ENCODE peak calls at places on chromosomes 16 and 17, in six cellular contexts. M is left ventricle myocardium inferior; T is aorta; R is tibial artery; D is naive thymus-derived CD4-positive, alpha-beta T cell; N is stomach. Q is an unnamed sample.

GRCh38 chr17:31787857-31788570 is 71.0 kb downstream of the COPRS start:
- DNase-seq in N (no peak), D (no peak), T (peak; percentile 86), R (peak; percentile 54), M (no peak), Q (no peak)

GRCh38 chr16:85750021-85750826 is 672 bp downstream of the C16orf74 start:
- DNase-seq in M (peak; percentile 27), T (no peak), N (peak; percentile 36), R (no peak), D (no peak), Q (no peak)

GRCh38 chr17:676060-676745 is 38.4 kb downstream of the VPS53 start:
- DNase-seq in M (no peak), N (no peak), D (no peak), R (peak; percentile 44), T (no peak), Q (no peak)

GRCh38 chr17:35943537-35943936 is at the start of gene LYZL6:
- DNase-seq in N (no peak), M (no peak), D (no peak), R (no peak), T (no peak), Q (no peak)

GRCh38 chr17:80192268-80192667 is 22.4 kb downstream of the CARD14 start:
- DNase-seq in R (no peak), M (no peak), T (no peak), D (no peak), N (no peak), Q (no peak)

GRCh38 chr17:47297661-47298400 is 25.9 kb upstream of the EFCAB13 start:
- DNase-seq in N (no peak), R (no peak), D (no peak), T (no peak), M (no peak), Q (no peak)

GRCh38 chr17:67974186-67974585 is 22.1 kb downstream of the C17orf58 start:
- DNase-seq in T (no peak), N (no peak), M (no peak), R (no peak), D (no peak), Q (no peak)

GRCh38 chr17:1197781-1198490 is 18.2 kb upstream of the ABR start:
- DNase-seq in M (peak; percentile 75), N (peak; percentile 69), D (peak; percentile 39), R (peak; percentile 88), T (no peak), Q (peak; percentile 84)

GRCh38 chr16:87897563-87898505 is 28.5 kb upstream of the SLC7A5 start:
- DNase-seq in M (no peak), D (peak; percentile 9), R (no peak), T (no peak), N (no peak), Q (peak; percentile 18)

GRCh38 chr16:70254095-70254964 is 2.6 kb upstream of the EXOSC6 start:
- DNase-seq in T (no peak), R (no peak), N (no peak), D (no peak), M (no peak), Q (no peak)

DNA sequence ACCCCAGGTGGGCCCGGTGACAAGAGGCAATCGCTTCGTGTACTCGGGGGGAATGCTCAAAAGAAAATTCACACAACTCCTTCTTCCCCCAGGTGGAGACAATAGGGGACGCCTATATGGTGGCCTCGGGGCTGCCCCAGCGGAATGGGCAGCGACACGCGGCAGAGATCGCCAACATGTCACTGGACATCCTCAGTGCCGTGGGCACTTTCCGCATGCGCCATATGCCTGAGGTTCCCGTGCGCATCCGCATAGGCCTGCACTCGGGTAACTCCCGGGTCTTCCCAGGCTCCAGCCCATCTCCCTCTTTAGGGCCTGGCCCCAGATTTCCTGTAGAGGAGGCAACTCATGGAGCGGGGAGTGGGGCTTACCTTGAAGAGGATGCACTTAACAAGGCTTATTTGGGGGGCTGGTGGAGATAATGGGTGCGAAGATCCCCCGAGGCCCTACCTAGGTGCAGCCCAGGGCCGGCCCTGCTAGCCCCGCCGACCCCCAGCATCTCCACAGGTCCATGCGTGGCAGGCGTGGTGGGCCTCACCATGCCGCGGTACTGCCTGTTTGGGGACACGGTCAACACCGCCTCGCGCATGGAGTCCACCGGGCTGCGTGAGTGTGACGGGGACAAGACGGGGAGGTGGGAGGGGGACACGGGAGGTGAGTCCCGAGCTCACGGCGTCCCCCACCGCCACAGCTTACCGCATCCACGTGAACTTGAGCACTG is 13.0 kb downstream of the GUCY2D start:
- DNase-seq in R (no peak), D (no peak), M (no peak), N (no peak), T (no peak), Q (no peak)
- H3K4me1 ChIP-seq in R (peaks cover 11% of the 10 kb centered on the region), D (peaks cover 3% of the 10 kb centered on the region), M (peaks cover 17% of the 10 kb centered on the region), N (peaks cover 21% of the 10 kb centered on the region), T (no peaks in the 10 kb centered on the region), Q (no peaks in the 10 kb centered on the region)

GRCh38 chr17:76734080-76734840 is 2.9 kb downstream of the SRSF2 start:
- DNase-seq in N (no peak), R (no peak), D (no peak), T (no peak), M (no peak), Q (no peak)

GRCh38 chr17:76733618-76733957 is 3.5 kb downstream of the SRSF2 start:
- DNase-seq in D (no peak), M (no peak), N (no peak), R (no peak), T (no peak), Q (no peak)

GRCh38 chr17:76735586-76736348 is 1.4 kb downstream of the SRSF2 start:
- DNase-seq in M (no peak), N (no peak), D (no peak), T (no peak), R (no peak), Q (no peak)

GRCh38 chr17:76736349-76737081 is 616 bp downstream of the SRSF2 start:
- DNase-seq in R (peak; percentile 61), T (peak; percentile 93), M (peak; percentile 84), N (peak; percentile 81), D (peak; percentile 52), Q (peak; percentile 66)

GRCh38 chr17:76735006-76735405 is 2.1 kb downstream of the SRSF2 start:
- DNase-seq in N (no peak), T (no peak), M (no peak), R (no peak), D (no peak), Q (no peak)
- H3K4me3 ChIP-seq in N (peak overlapping the region; percentile 84), T (peak overlapping the region; percentile 52), M (peak overlapping the region; percentile 96), R (peak overlapping the region; percentile 99), D (peak overlapping the region; percentile 97), Q (peak overlapping the region; percentile 94)

GRCh38 chr17:78973792-78974520 is 5.8 kb downstream of the LGALS3BP start:
- DNase-seq in R (no peak), N (no peak), M (no peak), D (no peak), T (no peak), Q (no peak)
- H3K27ac ChIP-seq in R (no peak overlapping the region), N (no peak overlapping the region), M (peak overlapping the region; percentile 85), D (no peak overlapping the region), T (no peak overlapping the region), Q (no peak overlapping the region)

GRCh38 chr17:27918498-27918897 is 25.3 kb upstream of the LYRM9 start:
- DNase-seq in M (no peak), N (no peak), D (no peak), R (no peak), T (no peak), Q (no peak)
- H3K4me1 ChIP-seq in M (peaks cover 9% of the 10 kb centered on the region), N (no peaks in the 10 kb centered on the region), D (no peaks in the 10 kb centered on the region), R (no peaks in the 10 kb centered on the region), T (no peaks in the 10 kb centered on the region), Q (no peaks in the 10 kb centered on the region)

GRCh38 chr17:61395409-61395982 is 4.1 kb upstream of the TBX2 start:
- DNase-seq in T (no peak), D (no peak), R (no peak), M (no peak), N (no peak), Q (no peak)
- H3K4me3 ChIP-seq in T (no peak overlapping the region), D (no peak overlapping the region), R (peak overlapping the region; percentile 86), M (peak overlapping the region; percentile 77), N (peak overlapping the region; percentile 75), Q (no peak overlapping the region)

DNA sequence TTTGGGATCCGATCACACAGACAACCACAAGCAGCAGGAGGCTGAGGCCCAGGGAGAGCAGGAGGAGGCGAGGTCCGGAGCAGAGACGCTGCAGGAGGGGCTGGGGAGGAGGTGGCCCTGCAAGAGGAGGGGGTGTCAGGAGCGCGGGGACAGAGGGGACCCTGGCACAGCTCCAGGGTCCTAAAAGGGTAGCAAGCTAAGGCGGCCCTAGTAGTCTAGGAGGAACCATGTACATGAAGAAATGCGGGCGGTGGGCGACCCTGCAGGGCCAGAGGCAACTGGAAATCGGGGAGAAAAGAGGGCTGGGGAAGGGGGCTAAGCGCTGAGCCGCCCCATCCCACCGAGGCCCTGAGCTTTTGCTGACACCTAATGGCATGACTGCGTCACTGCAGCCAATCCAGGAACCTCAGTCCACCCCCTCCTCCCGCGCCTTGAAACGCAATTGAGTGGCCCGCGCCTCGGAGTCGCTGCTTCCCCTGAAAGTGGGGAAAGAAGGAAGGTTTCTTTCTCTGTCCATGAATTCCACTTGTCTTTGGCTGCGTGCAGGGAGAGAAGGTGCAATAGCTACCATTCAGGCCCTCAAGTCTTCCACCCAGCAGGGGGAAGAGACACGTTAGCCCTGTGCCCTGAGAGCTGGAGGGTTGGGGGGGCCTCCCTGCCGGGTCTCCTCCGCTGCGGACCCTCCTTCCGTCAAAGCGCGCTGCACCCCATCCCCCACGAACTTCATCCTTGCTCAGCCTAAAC is 1.8 kb downstream of the ASGR1 start:
- DNase-seq in M (peak; percentile 51), T (peak; percentile 87), N (peak; percentile 70), R (peak; percentile 45), D (peak; percentile 48), Q (peak; percentile 49)
- H3K27ac ChIP-seq in M (no peak overlapping the region), T (no peak overlapping the region), N (no peak overlapping the region), R (no peak overlapping the region), D (no peak overlapping the region), Q (no peak overlapping the region)

Q was measured in CD8-positive, alpha-beta memory T cell.